ENCODE peak calls at places on chromosomes 6 and 20, in nine cellular contexts. S, N, L, Y, T, J, A, H and K are unnamed samples.

GRCh38 chr6:140537211-140537610 is 1162.8 kb upstream of the CITED2 start:
- DNase-seq in T (no peak), H (no peak), L (no peak), A (no peak), N (peak), J (no peak), Y (no peak), S (no peak), K (no peak)

GRCh38 chr6:7540595-7540994 is 876 bp upstream of the DSP start:
- DNase-seq in J (no peak), A (no peak), H (peak), Y (no peak), S (no peak), N (no peak), T (no peak), L (peak), K (no peak)

GRCh38 chr6:116412270-116412669 is 41.5 kb downstream of the DSE start:
- DNase-seq in L (no peak), A (peak), N (no peak), Y (no peak), S (no peak), J (no peak), H (no peak), T (no peak), K (no peak)

GRCh38 chr6:164897523-164898094 is 411.8 kb downstream of the C6orf118 start:
- DNase-seq in S (no peak), Y (no peak), N (no peak), H (no peak), A (no peak), J (no peak), L (peak), T (no peak), K (no peak)

GRCh38 chr6:149935668-149936067 is 6.1 kb upstream of the ULBP2 start:
- DNase-seq in H (no peak), A (no peak), T (no peak), N (no peak), L (no peak), S (no peak), Y (no peak), J (no peak), K (peak)

GRCh38 chr6:43983632-43984031 is 143.6 kb downstream of the MRPL14 start:
- DNase-seq in T (no peak), J (no peak), S (no peak), L (no peak), N (no peak), Y (no peak), A (peak), H (no peak), K (peak)

GRCh38 chr20:50286609-50287008 is 96.0 kb downstream of the CEBPB start:
- DNase-seq in N (no peak), Y (no peak), S (peak), J (no peak), L (no peak), A (peak), T (no peak), H (no peak), K (peak)

GRCh38 chr6:33809619-33810018 is 5.8 kb upstream of the MLN start:
- DNase-seq in A (no peak), T (no peak), L (no peak), S (no peak), J (no peak), Y (no peak), H (no peak), N (no peak), K (no peak)

GRCh38 chr20:2283706-2284423 is 11.9 kb upstream of the TGM3 start:
- DNase-seq in A (no peak), S (no peak), N (no peak), Y (no peak), J (no peak), H (no peak), T (no peak), L (no peak), K (no peak)

GRCh38 chr20:19756756-19757486 is 1.1 kb upstream of the RIN2 start:
- DNase-seq in L (no peak), T (no peak), J (no peak), A (peak), Y (no peak), N (no peak), S (no peak), H (peak), K (peak)

GRCh38 chr20:32527052-32527446 is 58.1 kb downstream of the NOL4L start:
- DNase-seq in A (no peak), N (no peak), T (no peak), J (no peak), L (no peak), S (no peak), H (no peak), Y (no peak), K (no peak)

GRCh38 chr6:86148586-86148985 is 505.9 kb upstream of the SYNCRIP start:
- DNase-seq in T (peak), A (no peak), S (no peak), H (no peak), J (no peak), L (no peak), N (no peak), Y (no peak), K (no peak)

DNA sequence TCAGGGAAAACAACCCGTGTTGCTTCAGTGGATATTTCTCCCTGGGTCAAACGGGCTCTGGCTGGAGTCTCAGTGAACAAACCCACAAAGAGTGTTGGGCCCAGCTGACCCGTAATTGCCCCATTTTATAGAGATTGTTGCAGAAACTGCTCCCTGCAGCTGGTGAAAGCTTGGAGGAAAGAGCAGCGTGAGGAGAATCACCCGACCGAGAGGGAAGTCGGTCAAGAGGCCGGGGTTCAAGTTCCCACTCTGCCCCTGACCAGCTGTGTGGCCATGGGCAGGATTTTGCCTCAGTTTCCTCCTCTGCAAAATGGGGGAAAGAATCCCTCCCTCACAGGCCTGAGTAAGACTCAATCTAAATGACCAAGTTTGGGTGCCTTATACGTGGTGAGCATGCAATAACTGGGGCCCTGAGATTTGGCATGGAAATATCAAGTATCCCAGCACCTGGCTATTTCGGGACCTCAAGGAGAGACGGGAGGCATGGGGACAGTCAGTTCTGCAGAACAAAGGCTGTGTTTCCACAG is 1.7 kb upstream of the TGM2 start:
- DNase-seq in H (no peak), L (no peak), A (peak), N (no peak), S (no peak), Y (no peak), J (no peak), T (no peak), K (no peak)
- TF ChIP-seq POLR2AphosphoS5 in H (no peak), L (no peak), A (no peak), N (no peak), S (no peak), Y (no peak), J (no peak), T (no peak), K (no peak)

DNA sequence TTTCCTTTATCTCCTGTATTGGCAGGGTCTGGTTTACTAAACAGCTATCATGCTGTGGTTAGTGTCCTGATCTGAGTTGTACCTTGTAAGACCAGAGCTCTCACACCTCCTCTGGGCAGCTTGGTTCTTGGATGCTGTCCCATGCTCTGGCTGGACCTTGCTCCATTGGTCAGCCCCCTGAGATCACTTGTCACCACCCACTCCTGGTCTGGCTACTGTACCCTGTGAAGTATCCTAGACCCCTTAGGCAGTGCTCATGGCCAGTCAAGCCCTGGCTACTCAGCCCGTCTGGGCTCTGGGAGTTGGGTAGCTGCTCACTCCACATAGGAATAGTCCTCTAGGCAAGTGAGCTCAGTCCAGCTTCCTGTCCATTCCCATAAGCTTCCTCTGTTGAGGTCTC is 31.1 kb downstream of the ADGRF4 start:
- DNase-seq in A (no peak), S (no peak), H (no peak), T (no peak), L (no peak), J (no peak), Y (no peak), N (no peak), K (no peak)
- H3K27ac ChIP-seq in A (no peak), S (no peak), H (no peak), T (no peak), L (no peak), J (no peak), Y (no peak), N (no peak), K (no peak)

GRCh38 chr20:51497542-51498467 is 44.7 kb downstream of the NFATC2 start:
- DNase-seq in J (no peak), N (no peak), L (no peak), S (no peak), H (no peak), T (peak), Y (no peak), A (no peak), K (no peak)
- TF ChIP-seq POLR2AphosphoS5 in J (no peak), N (no peak), L (no peak), S (no peak), H (no peak), T (no peak), Y (no peak), A (no peak), K (no peak)

GRCh38 chr20:3785240-3786125 is 1.1 kb downstream of the CENPB start:
- DNase-seq in L (peak), T (peak), Y (no peak), N (no peak), S (no peak), H (peak), A (no peak), J (no peak), K (peak)

GRCh38 chr20:3786126-3786484 is 435 bp downstream of the CENPB start:
- DNase-seq in Y (peak), H (peak), L (peak), S (peak), N (no peak), J (peak), A (no peak), T (no peak), K (peak)

GRCh38 chr20:3788685-3789155 is 2.2 kb upstream of the CENPB start:
- DNase-seq in A (no peak), Y (no peak), T (peak), S (peak), L (no peak), J (no peak), N (no peak), H (no peak), K (no peak)

GRCh38 chr20:3784863-3785239 is 1.7 kb downstream of the CENPB start:
- DNase-seq in N (no peak), H (no peak), A (no peak), T (peak), L (no peak), Y (no peak), J (no peak), S (no peak), K (no peak)

GRCh38 chr20:3786665-3787639 is at the start of gene CENPB:
- DNase-seq in J (peak), Y (peak), H (peak), L (peak), S (peak), A (peak), N (no peak), T (peak), K (peak)
- H3K27ac ChIP-seq in J (peak), Y (no peak), H (peak), L (no peak), S (peak), A (peak), N (peak), T (peak), K (peak)

GRCh38 chr6:148760143-148760505 is 13.3 kb downstream of the UST start:
- DNase-seq in N (no peak), T (no peak), J (no peak), S (no peak), Y (no peak), L (no peak), A (no peak), H (no peak), K (no peak)
- TF ChIP-seq POLR2AphosphoS5 in N (no peak), T (no peak), J (no peak), S (no peak), Y (no peak), L (no peak), A (no peak), H (no peak), K (no peak)